ENCODE peak calls at places on chromosomes 7 and 10, in five cellular contexts. A is esophagus squamous epithelium, J is lower lobe of right lung, P is adipocyte, B is left ventricle myocardium inferior. K is an unnamed sample. For H3K27me3, the result is how much of the 10 kb centered on the place peaks cover.

GRCh38 chr10:85458274-85458673 is 908.3 kb downstream of the GRID1 start:
- DNase-seq in B (no peak), A (no peak), J (no peak), P (no peak), K (no peak)

GRCh38 chr7:55548295-55548731 is 24.0 kb downstream of the VOPP1 start:
- DNase-seq in A (no peak), J (no peak), P (no peak), B (no peak), K (no peak)

GRCh38 chr10:30737931-30738391 is 108.4 kb upstream of the LYZL2 start:
- DNase-seq in J (no peak), B (no peak), P (no peak), A (no peak), K (no peak)

GRCh38 chr7:99514050-99514449 is 9.6 kb downstream of the ZKSCAN5 start:
- DNase-seq in B (no peak), P (peak), J (no peak), A (no peak), K (no peak)

GRCh38 chr10:75547391-75548298 is 116.2 kb downstream of the LRMDA start:
- DNase-seq in A (no peak), J (no peak), P (peak), B (no peak), K (peak)

GRCh38 chr10:84177541-84178386 is 4.2 kb downstream of the GPR15LG start:
- DNase-seq in B (peak), P (no peak), A (no peak), J (no peak), K (no peak)

GRCh38 chr7:155862516-155863257 is 50.4 kb upstream of the SHH start:
- DNase-seq in P (no peak), B (no peak), J (no peak), A (no peak), K (no peak)

GRCh38 chr10:77084431-77085144 is 553.0 kb downstream of the KCNMA1 start:
- DNase-seq in A (no peak), J (no peak), P (no peak), B (peak), K (no peak)

GRCh38 chr7:118995395-118995794 is 770.9 kb downstream of the ANKRD7 start:
- DNase-seq in J (no peak), A (no peak), P (no peak), B (no peak), K (no peak)

GRCh38 chr10:17212802-17213204 is 11.3 kb upstream of the TRDMT1 start:
- DNase-seq in J (no peak), B (no peak), A (no peak), P (no peak), K (no peak)

GRCh38 chr10:17215782-17216122 is 12.3 kb upstream of the VIM start:
- DNase-seq in B (no peak), A (no peak), J (no peak), P (no peak), K (no peak)

GRCh38 chr10:17213646-17214349 is 12.3 kb upstream of the TRDMT1 start:
- DNase-seq in B (no peak), A (no peak), J (no peak), P (peak), K (no peak)

GRCh38 chr10:17214991-17215781 is 12.9 kb upstream of the VIM start:
- DNase-seq in B (no peak), A (no peak), P (peak), J (no peak), K (no peak)

GRCh38 chr10:17214486-17214885 is 13.0 kb upstream of the TRDMT1 start:
- DNase-seq in B (no peak), A (no peak), J (no peak), P (peak), K (no peak)
- H3K4me3 ChIP-seq in B (no peak), A (no peak), J (no peak), P (peak), K (no peak)

DNA sequence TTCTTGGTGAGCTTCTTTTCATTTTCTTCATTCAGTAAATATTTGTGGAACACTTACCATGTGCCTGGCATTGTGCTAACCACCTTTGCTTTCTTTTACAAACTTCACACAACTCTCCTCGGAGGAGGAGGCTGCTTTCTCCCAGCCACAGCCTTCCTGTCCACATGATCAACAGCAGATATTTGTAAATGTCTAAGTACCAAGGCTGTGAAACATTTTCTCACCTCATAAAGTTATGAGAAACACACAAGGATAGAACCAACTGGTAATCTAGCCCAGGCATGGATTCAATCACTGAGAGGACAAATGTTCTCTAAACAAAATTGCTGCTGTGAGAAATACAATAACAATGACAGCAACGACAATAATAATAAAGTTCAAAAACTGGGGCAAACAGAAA is 3.9 kb downstream of the CTTNBP2 start:
- DNase-seq in J (no peak), B (no peak), P (no peak), A (no peak), K (no peak)
- H3K27me3 ChIP-seq in J (under half), B (under half), P (under half), A (under half), K (under half)

DNA sequence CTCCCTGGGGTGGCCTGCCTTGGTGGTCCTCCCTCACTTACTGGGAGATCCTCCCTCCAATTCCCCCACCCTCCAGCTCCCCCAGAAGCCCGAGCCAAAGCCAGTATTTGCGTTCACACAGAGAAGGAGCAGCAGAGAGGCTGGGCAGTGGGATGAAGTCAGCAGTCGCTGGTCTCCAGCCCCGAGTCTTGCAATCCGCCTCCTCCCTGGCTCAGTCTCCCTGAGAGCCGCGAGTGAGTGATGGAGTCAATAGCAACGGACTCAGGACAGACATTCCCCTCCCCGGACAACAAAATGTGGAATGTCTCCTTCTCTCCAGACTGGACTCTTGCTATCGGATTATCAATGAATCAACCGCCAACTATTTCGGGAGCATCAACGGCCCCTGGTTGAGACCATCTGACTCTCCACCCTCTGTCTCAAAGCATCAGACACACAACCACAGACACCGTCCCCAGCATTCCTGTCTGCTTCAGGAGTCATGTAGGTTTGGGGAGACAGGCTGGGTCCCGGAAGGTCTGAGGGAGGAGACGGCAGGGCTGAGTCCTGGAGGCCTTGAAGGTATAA is 178.4 kb downstream of the SH3PXD2A start:
- DNase-seq in J (no peak), B (peak), P (peak), A (no peak), K (no peak)
- H3K4me3 ChIP-seq in J (no peak), B (peak), P (peak), A (no peak), K (no peak)

DNA sequence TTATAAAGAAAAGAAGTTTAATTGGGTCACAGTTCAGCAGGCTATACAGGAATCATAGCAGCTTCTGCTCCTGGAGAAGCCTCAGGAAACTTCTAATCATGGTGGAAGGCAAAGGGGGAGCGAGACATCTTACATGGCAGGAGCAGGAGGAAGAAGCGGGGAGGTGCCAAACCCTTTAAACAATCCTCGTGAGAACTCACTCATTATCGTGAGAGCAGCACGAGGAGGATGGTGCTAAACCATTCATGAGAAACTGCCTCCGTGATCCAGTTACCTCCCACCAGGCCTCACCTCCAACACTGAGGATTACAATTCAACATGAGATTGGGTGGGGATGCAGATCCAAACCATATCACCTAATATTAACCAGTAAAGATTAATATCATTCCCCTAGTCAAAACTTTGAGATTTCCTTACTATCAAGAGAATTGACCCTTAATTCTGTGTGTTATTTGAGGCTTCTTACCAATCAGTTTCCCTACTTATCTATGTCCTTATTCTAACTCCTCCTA is 1.6 kb upstream of the SMO start:
- DNase-seq in P (no peak), B (no peak), A (no peak), J (no peak), K (no peak)
- H3K27me3 ChIP-seq in P (half or more), B (under half), A (under half), J (under half), K (under half)

GRCh38 chr7:157641866-157642265 is 305.1 kb downstream of the DNAJB6 start:
- DNase-seq in B (no peak), J (no peak), P (no peak), A (no peak), K (no peak)

GRCh38 chr7:157643525-157643970 is 306.7 kb downstream of the DNAJB6 start:
- DNase-seq in J (no peak), B (no peak), P (no peak), A (no peak), K (no peak)

GRCh38 chr7:157644946-157645345 is 308.1 kb downstream of the DNAJB6 start:
- DNase-seq in J (no peak), B (no peak), A (no peak), P (no peak), K (no peak)

GRCh38 chr7:157646551-157646950 is 309.7 kb downstream of the DNAJB6 start:
- DNase-seq in B (no peak), J (no peak), P (no peak), A (no peak), K (no peak)

DNA sequence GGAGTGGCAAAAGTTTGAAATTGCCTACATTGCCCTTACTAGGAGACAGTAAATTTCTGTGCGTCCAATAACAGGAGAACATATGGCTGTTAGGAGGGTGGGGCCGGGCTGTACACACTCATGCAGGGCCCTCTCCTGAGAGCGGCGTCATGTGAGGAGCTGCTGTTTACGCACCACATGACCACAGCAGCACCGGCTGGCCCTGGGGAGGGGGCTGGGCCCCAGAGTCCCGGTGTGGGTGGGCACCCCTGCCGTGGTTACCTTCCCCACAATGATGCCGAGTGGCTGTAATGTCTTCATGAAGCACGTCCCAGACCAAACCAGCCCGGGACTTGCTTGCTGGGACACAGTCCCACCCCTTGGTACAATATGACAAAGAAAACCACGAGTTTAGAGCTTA is 308.7 kb downstream of the DNAJB6 start:
- DNase-seq in P (no peak), A (no peak), B (no peak), J (no peak), K (no peak)
- H3K4me3 ChIP-seq in P (no peak), A (no peak), B (no peak), J (no peak), K (no peak)

GRCh38 chr10:78899098-78899754 is 169.5 kb upstream of the ZMIZ1 start:
- DNase-seq in B (no peak), P (no peak), A (no peak), J (no peak), K (no peak)

GRCh38 chr10:78900715-78901430 is 167.9 kb upstream of the ZMIZ1 start:
- DNase-seq in B (no peak), P (no peak), J (no peak), A (no peak), K (no peak)

GRCh38 chr10:78896169-78896931 is 172.4 kb upstream of the ZMIZ1 start:
- DNase-seq in B (no peak), P (no peak), J (no peak), A (no peak), K (no peak)

GRCh38 chr10:78899996-78900714 is 168.6 kb upstream of the ZMIZ1 start:
- DNase-seq in A (no peak), J (no peak), B (peak), P (peak), K (no peak)

GRCh38 chr10:78898341-78899097 is 170.2 kb upstream of the ZMIZ1 start:
- DNase-seq in B (no peak), A (no peak), J (no peak), P (no peak), K (no peak)
- H3K27me3 ChIP-seq in B (under half), A (under half), J (under half), P (under half), K (under half)